ENCODE peak calls at places on chromosomes 3 and 15, in nine cellular contexts. One of them, this sample, is unnamed.

GRCh38 chr15:99981223-99981647 is 248.0 kb upstream of the LYSMD4 start:
- DNase-seq in WTC11: peak
- DNase-seq in GM13977: no peak
- DNase-seq in progenitor cell of endocrine pancreas: no peak
- DNase-seq in activated B cell treated with CpG ODN at 0.5 μM for 24 hours: no peak
- DNase-seq in glutamatergic neuron: no peak
- DNase-seq in brain microvascular endothelial cell: no peak
- DNase-seq in CD8-positive, alpha-beta T cell: no peak
- DNase-seq in heart left ventricle: no peak
- DNase-seq in this sample: no peak

GRCh38 chr3:77038468-77038927 is 1.4 kb upstream of the ROBO2 start:
- DNase-seq in WTC11: peak
- DNase-seq in GM13977: peak
- DNase-seq in progenitor cell of endocrine pancreas: peak
- DNase-seq in activated B cell treated with CpG ODN at 0.5 μM for 24 hours: no peak
- DNase-seq in glutamatergic neuron: peak
- DNase-seq in brain microvascular endothelial cell: peak
- DNase-seq in CD8-positive, alpha-beta T cell: no peak
- DNase-seq in heart left ventricle: peak
- DNase-seq in this sample: peak

GRCh38 chr3:31753050-31753425 is 220.3 kb downstream of the STT3B start:
- DNase-seq in WTC11: no peak
- DNase-seq in GM13977: no peak
- DNase-seq in progenitor cell of endocrine pancreas: no peak
- DNase-seq in activated B cell treated with CpG ODN at 0.5 μM for 24 hours: no peak
- DNase-seq in glutamatergic neuron: no peak
- DNase-seq in brain microvascular endothelial cell: no peak
- DNase-seq in CD8-positive, alpha-beta T cell: no peak
- DNase-seq in heart left ventricle: no peak
- DNase-seq in this sample: no peak

GRCh38 chr3:134353831-134354611 is 20.2 kb downstream of the AMOTL2 start:
- DNase-seq in WTC11: no peak
- DNase-seq in GM13977: no peak
- DNase-seq in progenitor cell of endocrine pancreas: no peak
- DNase-seq in activated B cell treated with CpG ODN at 0.5 μM for 24 hours: no peak
- DNase-seq in glutamatergic neuron: no peak
- DNase-seq in brain microvascular endothelial cell: no peak
- DNase-seq in CD8-positive, alpha-beta T cell: no peak
- DNase-seq in heart left ventricle: no peak
- DNase-seq in this sample: no peak

GRCh38 chr15:40445411-40446055 is 4.8 kb downstream of the BAHD1 start:
- DNase-seq in WTC11: no peak
- DNase-seq in GM13977: no peak
- DNase-seq in progenitor cell of endocrine pancreas: no peak
- DNase-seq in activated B cell treated with CpG ODN at 0.5 μM for 24 hours: no peak
- DNase-seq in glutamatergic neuron: no peak
- DNase-seq in brain microvascular endothelial cell: no peak
- DNase-seq in CD8-positive, alpha-beta T cell: no peak
- DNase-seq in heart left ventricle: no peak
- DNase-seq in this sample: no peak

GRCh38 chr15:78065284-78065872 is 12.1 kb downstream of the TBC1D2B start:
- DNase-seq in WTC11: peak
- DNase-seq in GM13977: no peak
- DNase-seq in progenitor cell of endocrine pancreas: no peak
- DNase-seq in activated B cell treated with CpG ODN at 0.5 μM for 24 hours: no peak
- DNase-seq in glutamatergic neuron: no peak
- DNase-seq in brain microvascular endothelial cell: peak
- DNase-seq in CD8-positive, alpha-beta T cell: no peak
- DNase-seq in heart left ventricle: peak
- DNase-seq in this sample: peak

GRCh38 chr3:14721126-14721864 is 46.4 kb downstream of the C3orf20 start:
- DNase-seq in WTC11: no peak
- DNase-seq in GM13977: no peak
- DNase-seq in progenitor cell of endocrine pancreas: no peak
- DNase-seq in activated B cell treated with CpG ODN at 0.5 μM for 24 hours: no peak
- DNase-seq in glutamatergic neuron: no peak
- DNase-seq in brain microvascular endothelial cell: no peak
- DNase-seq in CD8-positive, alpha-beta T cell: no peak
- DNase-seq in heart left ventricle: no peak
- DNase-seq in this sample: no peak

GRCh38 chr15:78977091-78977571 is 32.3 kb upstream of the CTSH start:
- DNase-seq in WTC11: no peak
- DNase-seq in GM13977: peak
- DNase-seq in progenitor cell of endocrine pancreas: no peak
- DNase-seq in activated B cell treated with CpG ODN at 0.5 μM for 24 hours: peak
- DNase-seq in glutamatergic neuron: no peak
- DNase-seq in brain microvascular endothelial cell: no peak
- DNase-seq in CD8-positive, alpha-beta T cell: no peak
- DNase-seq in heart left ventricle: no peak
- DNase-seq in this sample: no peak

GRCh38 chr15:29698030-29698701 is 124.1 kb downstream of the TJP1 start:
- DNase-seq in WTC11: no peak
- DNase-seq in GM13977: no peak
- DNase-seq in progenitor cell of endocrine pancreas: no peak
- DNase-seq in activated B cell treated with CpG ODN at 0.5 μM for 24 hours: no peak
- DNase-seq in glutamatergic neuron: no peak
- DNase-seq in brain microvascular endothelial cell: peak
- DNase-seq in CD8-positive, alpha-beta T cell: no peak
- DNase-seq in heart left ventricle: no peak
- DNase-seq in this sample: no peak

GRCh38 chr3:172098698-172099494 is 59.5 kb downstream of the FNDC3B start:
- DNase-seq in WTC11: peak
- DNase-seq in GM13977: no peak
- DNase-seq in progenitor cell of endocrine pancreas: peak
- DNase-seq in activated B cell treated with CpG ODN at 0.5 μM for 24 hours: no peak
- DNase-seq in glutamatergic neuron: no peak
- DNase-seq in brain microvascular endothelial cell: no peak
- DNase-seq in CD8-positive, alpha-beta T cell: no peak
- DNase-seq in heart left ventricle: no peak
- DNase-seq in this sample: no peak

GRCh38 chr3:141575879-141576743 is 89.3 kb downstream of the RASA2 start:
- DNase-seq in WTC11: no peak
- DNase-seq in GM13977: peak
- DNase-seq in progenitor cell of endocrine pancreas: no peak
- DNase-seq in activated B cell treated with CpG ODN at 0.5 μM for 24 hours: no peak
- DNase-seq in glutamatergic neuron: no peak
- DNase-seq in brain microvascular endothelial cell: no peak
- DNase-seq in CD8-positive, alpha-beta T cell: no peak
- DNase-seq in heart left ventricle: no peak
- DNase-seq in this sample: no peak

GRCh38 chr3:11632564-11632963 is 11.2 kb downstream of the VGLL4 start:
- DNase-seq in WTC11: no peak
- DNase-seq in GM13977: no peak
- DNase-seq in progenitor cell of endocrine pancreas: no peak
- DNase-seq in activated B cell treated with CpG ODN at 0.5 μM for 24 hours: no peak
- DNase-seq in glutamatergic neuron: no peak
- DNase-seq in brain microvascular endothelial cell: no peak
- DNase-seq in CD8-positive, alpha-beta T cell: no peak
- DNase-seq in heart left ventricle: no peak
- DNase-seq in this sample: no peak

GRCh38 chr3:58463942-58464271 is 28.0 kb upstream of the KCTD6 start:
- DNase-seq in WTC11: no peak
- DNase-seq in GM13977: no peak
- DNase-seq in progenitor cell of endocrine pancreas: no peak
- DNase-seq in activated B cell treated with CpG ODN at 0.5 μM for 24 hours: no peak
- DNase-seq in glutamatergic neuron: no peak
- DNase-seq in brain microvascular endothelial cell: no peak
- DNase-seq in CD8-positive, alpha-beta T cell: no peak
- DNase-seq in heart left ventricle: no peak
- DNase-seq in this sample: no peak
- TF ChIP-seq CTCF in WTC11: no peak
- TF ChIP-seq CTCF in GM13977: no peak
- TF ChIP-seq CTCF in progenitor cell of endocrine pancreas: no peak
- TF ChIP-seq CTCF in activated B cell treated with CpG ODN at 0.5 μM for 24 hours: peak
- TF ChIP-seq CTCF in glutamatergic neuron: peak
- TF ChIP-seq CTCF in brain microvascular endothelial cell: no peak
- TF ChIP-seq CTCF in CD8-positive, alpha-beta T cell: peak
- TF ChIP-seq CTCF in heart left ventricle: no peak
- TF ChIP-seq CTCF in this sample: peak

GRCh38 chr3:56342475-56342874 is 125.8 kb downstream of the ERC2 start:
- DNase-seq in WTC11: no peak
- DNase-seq in GM13977: no peak
- DNase-seq in progenitor cell of endocrine pancreas: no peak
- DNase-seq in activated B cell treated with CpG ODN at 0.5 μM for 24 hours: no peak
- DNase-seq in glutamatergic neuron: no peak
- DNase-seq in brain microvascular endothelial cell: no peak
- DNase-seq in CD8-positive, alpha-beta T cell: no peak
- DNase-seq in heart left ventricle: no peak
- DNase-seq in this sample: no peak

GRCh38 chr3:56351496-56351895 is 116.8 kb downstream of the ERC2 start:
- DNase-seq in WTC11: no peak
- DNase-seq in GM13977: no peak
- DNase-seq in progenitor cell of endocrine pancreas: no peak
- DNase-seq in activated B cell treated with CpG ODN at 0.5 μM for 24 hours: no peak
- DNase-seq in glutamatergic neuron: no peak
- DNase-seq in brain microvascular endothelial cell: no peak
- DNase-seq in CD8-positive, alpha-beta T cell: no peak
- DNase-seq in heart left ventricle: no peak
- DNase-seq in this sample: no peak

DNA sequence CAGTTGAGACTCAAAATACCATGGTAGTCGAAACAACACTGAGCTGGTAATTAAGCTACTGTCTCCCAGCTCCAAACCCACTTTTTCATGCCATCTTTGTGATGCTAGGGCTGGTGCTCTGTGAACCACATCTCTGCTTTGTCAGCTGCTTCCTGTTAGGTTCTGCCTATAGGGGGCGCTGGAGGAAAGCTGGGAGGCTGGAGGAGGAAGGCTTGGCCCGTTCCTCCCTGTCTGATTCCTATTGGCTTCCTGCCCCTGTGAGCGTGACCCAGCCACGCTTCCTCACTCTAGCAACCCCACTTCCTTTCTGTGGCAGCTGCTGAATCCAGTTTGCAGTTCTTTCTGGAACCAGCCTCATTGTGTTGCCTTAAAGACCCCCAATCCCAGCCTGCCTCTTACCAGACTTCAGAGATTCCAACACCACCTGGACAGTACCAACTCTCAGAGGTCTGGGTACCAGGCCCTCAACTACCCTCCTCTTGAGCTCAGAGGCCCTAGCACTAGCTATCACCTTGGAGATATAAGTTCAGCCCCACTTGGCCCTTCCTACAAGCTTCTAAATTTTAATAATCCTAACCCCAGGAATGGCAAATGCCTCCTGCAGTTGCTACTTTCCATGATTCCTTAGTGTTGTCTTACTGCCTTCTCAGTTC is 120.9 kb downstream of the ERC2 start:
- DNase-seq in WTC11: peak
- DNase-seq in GM13977: peak
- DNase-seq in progenitor cell of endocrine pancreas: peak
- DNase-seq in activated B cell treated with CpG ODN at 0.5 μM for 24 hours: no peak
- DNase-seq in glutamatergic neuron: peak
- DNase-seq in brain microvascular endothelial cell: no peak
- DNase-seq in CD8-positive, alpha-beta T cell: no peak
- DNase-seq in heart left ventricle: no peak
- DNase-seq in this sample: no peak
- TF ChIP-seq CTCF in WTC11: peak
- TF ChIP-seq CTCF in GM13977: peak
- TF ChIP-seq CTCF in progenitor cell of endocrine pancreas: peak
- TF ChIP-seq CTCF in activated B cell treated with CpG ODN at 0.5 μM for 24 hours: no peak
- TF ChIP-seq CTCF in glutamatergic neuron: peak
- TF ChIP-seq CTCF in brain microvascular endothelial cell: peak
- TF ChIP-seq CTCF in CD8-positive, alpha-beta T cell: no peak
- TF ChIP-seq CTCF in heart left ventricle: no peak
- TF ChIP-seq CTCF in this sample: peak

GRCh38 chr15:48112242-48112641 is 8.5 kb upstream of the SLC24A5 start:
- DNase-seq in WTC11: peak
- DNase-seq in GM13977: no peak
- DNase-seq in progenitor cell of endocrine pancreas: peak
- DNase-seq in activated B cell treated with CpG ODN at 0.5 μM for 24 hours: no peak
- DNase-seq in glutamatergic neuron: peak
- DNase-seq in brain microvascular endothelial cell: no peak
- DNase-seq in CD8-positive, alpha-beta T cell: no peak
- DNase-seq in heart left ventricle: no peak
- DNase-seq in this sample: no peak
- TF ChIP-seq CTCF in WTC11: no peak
- TF ChIP-seq CTCF in GM13977: peak
- TF ChIP-seq CTCF in progenitor cell of endocrine pancreas: peak
- TF ChIP-seq CTCF in activated B cell treated with CpG ODN at 0.5 μM for 24 hours: no peak
- TF ChIP-seq CTCF in glutamatergic neuron: no peak
- TF ChIP-seq CTCF in brain microvascular endothelial cell: peak
- TF ChIP-seq CTCF in CD8-positive, alpha-beta T cell: no peak
- TF ChIP-seq CTCF in heart left ventricle: peak
- TF ChIP-seq CTCF in this sample: peak

DNA sequence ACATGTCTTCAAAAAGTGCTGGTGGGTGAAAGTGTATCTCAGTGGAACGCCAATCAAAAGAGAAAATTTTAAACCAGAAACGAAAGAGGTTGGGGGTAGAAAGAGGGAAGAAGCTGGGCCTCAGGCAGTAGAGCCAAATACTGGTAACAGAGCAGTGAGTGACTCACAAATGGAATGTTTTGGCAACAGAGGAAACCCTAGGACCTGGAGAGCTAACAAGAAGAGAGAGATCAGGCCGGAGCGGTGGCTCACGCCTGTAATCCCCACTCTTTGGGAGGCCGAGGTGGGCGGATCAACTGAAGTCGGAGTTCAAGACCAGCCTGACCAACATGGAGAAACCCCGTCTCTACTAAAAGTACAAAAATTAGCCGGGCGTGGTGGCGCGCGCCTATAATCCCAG is 450.8 kb upstream of the NAALADL2 start:
- DNase-seq in WTC11: no peak
- DNase-seq in GM13977: no peak
- DNase-seq in progenitor cell of endocrine pancreas: no peak
- DNase-seq in activated B cell treated with CpG ODN at 0.5 μM for 24 hours: no peak
- DNase-seq in glutamatergic neuron: no peak
- DNase-seq in brain microvascular endothelial cell: peak
- DNase-seq in CD8-positive, alpha-beta T cell: no peak
- DNase-seq in heart left ventricle: no peak
- DNase-seq in this sample: no peak
- TF ChIP-seq CTCF in WTC11: no peak
- TF ChIP-seq CTCF in GM13977: no peak
- TF ChIP-seq CTCF in progenitor cell of endocrine pancreas: no peak
- TF ChIP-seq CTCF in activated B cell treated with CpG ODN at 0.5 μM for 24 hours: no peak
- TF ChIP-seq CTCF in glutamatergic neuron: no peak
- TF ChIP-seq CTCF in brain microvascular endothelial cell: no peak
- TF ChIP-seq CTCF in CD8-positive, alpha-beta T cell: no peak
- TF ChIP-seq CTCF in heart left ventricle: no peak
- TF ChIP-seq CTCF in this sample: no peak

GRCh38 chr3:196524527-196524926 is 9.4 kb upstream of the SMCO1 start:
- DNase-seq in WTC11: no peak
- DNase-seq in GM13977: no peak
- DNase-seq in progenitor cell of endocrine pancreas: no peak
- DNase-seq in activated B cell treated with CpG ODN at 0.5 μM for 24 hours: no peak
- DNase-seq in glutamatergic neuron: no peak
- DNase-seq in brain microvascular endothelial cell: no peak
- DNase-seq in CD8-positive, alpha-beta T cell: no peak
- DNase-seq in heart left ventricle: no peak
- DNase-seq in this sample: no peak
- TF ChIP-seq CTCF in WTC11: no peak
- TF ChIP-seq CTCF in GM13977: peak
- TF ChIP-seq CTCF in progenitor cell of endocrine pancreas: no peak
- TF ChIP-seq CTCF in activated B cell treated with CpG ODN at 0.5 μM for 24 hours: no peak
- TF ChIP-seq CTCF in glutamatergic neuron: no peak
- TF ChIP-seq CTCF in brain microvascular endothelial cell: peak
- TF ChIP-seq CTCF in CD8-positive, alpha-beta T cell: no peak
- TF ChIP-seq CTCF in heart left ventricle: no peak
- TF ChIP-seq CTCF in this sample: peak

DNA sequence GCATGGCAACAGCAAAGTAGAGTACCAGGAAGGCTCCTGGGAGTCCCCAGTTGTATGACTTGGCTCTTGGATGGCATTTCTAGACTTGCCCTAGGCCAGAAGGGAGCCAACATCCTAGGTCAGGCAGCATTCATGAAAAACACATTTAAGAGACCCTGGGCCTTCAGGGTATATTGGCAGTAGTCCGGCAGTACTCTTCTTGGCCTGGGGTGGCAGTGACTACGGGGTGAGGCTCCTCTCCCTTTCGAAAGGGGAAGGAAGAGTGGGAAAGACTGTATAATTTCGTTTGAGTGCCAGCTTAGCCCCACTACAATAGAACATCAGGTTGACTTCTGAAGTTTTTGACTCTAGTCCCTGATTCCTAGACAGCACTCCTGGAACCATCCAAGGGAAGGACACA is 136.4 kb downstream of the ZIC4 start:
- DNase-seq in WTC11: no peak
- DNase-seq in GM13977: no peak
- DNase-seq in progenitor cell of endocrine pancreas: no peak
- DNase-seq in activated B cell treated with CpG ODN at 0.5 μM for 24 hours: no peak
- DNase-seq in glutamatergic neuron: no peak
- DNase-seq in brain microvascular endothelial cell: no peak
- DNase-seq in CD8-positive, alpha-beta T cell: no peak
- DNase-seq in heart left ventricle: no peak
- DNase-seq in this sample: no peak
- TF ChIP-seq CTCF in WTC11: no peak
- TF ChIP-seq CTCF in GM13977: no peak
- TF ChIP-seq CTCF in progenitor cell of endocrine pancreas: no peak
- TF ChIP-seq CTCF in activated B cell treated with CpG ODN at 0.5 μM for 24 hours: no peak
- TF ChIP-seq CTCF in glutamatergic neuron: no peak
- TF ChIP-seq CTCF in brain microvascular endothelial cell: no peak
- TF ChIP-seq CTCF in CD8-positive, alpha-beta T cell: no peak
- TF ChIP-seq CTCF in heart left ventricle: no peak
- TF ChIP-seq CTCF in this sample: no peak